ENCODE peak calls at places on chromosomes 3 and 15, in seven cellular contexts. E is left cardiac atrium, I is transverse colon, B is sigmoid colon, H is heart left ventricle, Y is AG09309, G is M059J. X is an unnamed sample.

GRCh38 chr3:62500556-62501294 is 127.4 kb upstream of the FEZF2 start:
- DNase-seq in H (no peak), G (no peak), B (no peak), E (no peak), Y (no peak), I (no peak), X (no peak)

GRCh38 chr3:187979543-187979942 is 174.4 kb upstream of the LPP start:
- DNase-seq in G (no peak), H (no peak), B (no peak), E (no peak), Y (no peak), I (no peak), X (no peak)

GRCh38 chr15:49688135-49688790 is 67.4 kb downstream of the DTWD1 start:
- DNase-seq in I (no peak), E (no peak), Y (no peak), H (no peak), B (no peak), G (no peak), X (no peak)

GRCh38 chr3:71226565-71227281 is 356.8 kb downstream of the FOXP1 start:
- DNase-seq in G (peak; percentile 30), H (peak; percentile 72), B (no peak), E (peak; percentile 66), I (peak; percentile 19), Y (no peak), X (peak; percentile 70)

GRCh38 chr3:38227989-38228388 is 37.6 kb upstream of the SLC22A13 start:
- DNase-seq in B (no peak), H (no peak), G (peak; percentile 23), Y (no peak), E (no peak), I (no peak), X (no peak)

GRCh38 chr15:61011576-61012336 is 217.3 kb downstream of the RORA start:
- DNase-seq in B (no peak), Y (no peak), E (no peak), I (no peak), G (no peak), H (no peak), X (no peak)

GRCh38 chr3:86923071-86923476 is 67.9 kb downstream of the VGLL3 start:
- DNase-seq in G (peak; percentile 78), I (no peak), B (no peak), H (no peak), Y (peak; percentile 64), E (no peak), X (peak; percentile 20)

GRCh38 chr3:125440559-125440955 is 65.4 kb upstream of the ZNF148 start:
- DNase-seq in G (peak; percentile 18), I (peak; percentile 70), B (no peak), H (no peak), Y (no peak), E (no peak), X (no peak)

GRCh38 chr15:90046289-90046688 is 45.2 kb downstream of the ZNF710 start:
- DNase-seq in E (peak; percentile 13), Y (no peak), G (no peak), B (no peak), H (no peak), I (no peak), X (peak; percentile 25)

GRCh38 chr3:189195302-189195701 is 23.5 kb downstream of the TPRG1 start:
- DNase-seq in G (peak; percentile 6), B (no peak), H (no peak), I (no peak), E (no peak), Y (no peak), X (no peak)

GRCh38 chr3:36904641-36905040 is 40.2 kb downstream of the TRANK1 start:
- DNase-seq in Y (no peak), E (peak; percentile 22), B (no peak), H (peak; percentile 25), I (no peak), G (peak; percentile 34), X (no peak)

GRCh38 chr3:197394464-197395321 is 96.3 kb upstream of the DLG1 start:
- DNase-seq in E (peak; percentile 81), I (no peak), H (peak; percentile 67), G (peak; percentile 100), B (no peak), Y (peak; percentile 100), X (peak; percentile 65)

GRCh38 chr3:196502775-196503181 is 790 bp downstream of the RNF168 start:
- DNase-seq in Y (peak; percentile 61), G (peak; percentile 95), H (peak; percentile 44), I (peak; percentile 57), B (peak; percentile 81), E (peak; percentile 74), X (peak; percentile 59)

X was measured in psoas muscle.